ENCODE peak calls at places on chromosomes 2 and 18, in nine cellular contexts. Q, I, P, C, D, G, T, X and K are unnamed samples.
A peak's percentile ranks its signal among the peaks of the same experiment; 100 is the strongest.

GRCh38 chr2:85743304-85743978 is 10.3 kb upstream of the ATOH8 start:
- DNase-seq in Q (no peak), I (no peak), P (no peak), C (no peak), D (no peak), G (no peak), T (no peak), X (no peak), K (peak; percentile 67)

GRCh38 chr18:54149078-54149697 is 75.3 kb downstream of the MBD2 start:
- DNase-seq in Q (peak; percentile 92), I (peak; percentile 45), P (peak; percentile 48), C (peak; percentile 33), D (peak; percentile 86), G (no peak), T (no peak), X (peak; percentile 74), K (no peak)

GRCh38 chr18:76357174-76357573 is 137.9 kb downstream of the ZNF516 start:
- DNase-seq in Q (no peak), I (no peak), P (no peak), C (no peak), D (no peak), G (no peak), T (no peak), X (no peak), K (no peak)

GRCh38 chr2:118764855-118765254 is 82.6 kb downstream of the EN1 start:
- DNase-seq in Q (no peak), I (no peak), P (no peak), C (no peak), D (no peak), G (no peak), T (no peak), X (no peak), K (no peak)

GRCh38 chr2:233792720-233793119 is 14.6 kb downstream of the MROH2A start:
- DNase-seq in Q (no peak), I (no peak), P (no peak), C (no peak), D (no peak), G (no peak), T (no peak), X (no peak), K (no peak)

GRCh38 chr2:58449286-58450010 is 208.3 kb upstream of the FANCL start:
- DNase-seq in Q (no peak), I (peak; percentile 59), P (no peak), C (no peak), D (peak; percentile 18), G (peak; percentile 9), T (no peak), X (no peak), K (no peak)

GRCh38 chr2:101752708-101753107 is 55.2 kb downstream of the MAP4K4 start:
- DNase-seq in Q (no peak), I (no peak), P (no peak), C (no peak), D (no peak), G (no peak), T (no peak), X (no peak), K (no peak)

GRCh38 chr2:180979086-180979934 is 1.1 kb upstream of the UBE2E3 start:
- DNase-seq in Q (peak; percentile 81), I (no peak), P (peak; percentile 49), C (no peak), D (peak; percentile 74), G (no peak), T (no peak), X (no peak), K (no peak)

GRCh38 chr2:233053928-233054774 is 6.0 kb upstream of the INPP5D start:
- DNase-seq in Q (peak; percentile 35), I (peak; percentile 89), P (peak; percentile 91), C (peak; percentile 63), D (no peak), G (peak; percentile 47), T (peak; percentile 29), X (peak; percentile 73), K (peak; percentile 45)

GRCh38 chr2:179235463-179236108 is 29.0 kb downstream of the SESTD1 start:
- DNase-seq in Q (no peak), I (no peak), P (no peak), C (peak; percentile 35), D (no peak), G (no peak), T (no peak), X (no peak), K (no peak)

GRCh38 chr2:178241852-178242551 is 47.7 kb downstream of the OSBPL6 start:
- DNase-seq in Q (peak; percentile 93), I (no peak), P (peak; percentile 67), C (peak; percentile 64), D (peak; percentile 89), G (peak; percentile 32), T (no peak), X (no peak), K (peak; percentile 69)

GRCh38 chr2:60510713-60511112 is 42.7 kb downstream of the BCL11A start:
- DNase-seq in Q (no peak), I (no peak), P (no peak), C (no peak), D (no peak), G (no peak), T (no peak), X (no peak), K (no peak)